ENCODE peak calls at places on chromosomes 16 and 17, in seven cellular contexts. I is transverse colon; V is tibial nerve; O is thoracic aorta; U is CD4-positive, alpha-beta T cell; R is CD8-positive, alpha-beta T cell; N is heart left ventricle. L is an unnamed sample.

GRCh38 chr17:34371405-34371804 is 8.4 kb upstream of the CCL1 start:
- DNase-seq in I (no peak), V (no peak), O (no peak), U (no peak), R (no peak), N (no peak), L (no peak)

GRCh38 chr16:19698480-19699465 is 19.3 kb downstream of the KNOP1 start:
- DNase-seq in I (no peak), V (no peak), O (no peak), U (no peak), R (no peak), N (no peak), L (no peak)

GRCh38 chr17:75020331-75021110 is 8.1 kb downstream of the MRPL58 start:
- DNase-seq in I (no peak), V (no peak), O (no peak), U (no peak), R (no peak), N (no peak), L (peak; percentile 48)

GRCh38 chr16:23485841-23486240 is 24.5 kb downstream of the GGA2 start:
- DNase-seq in I (no peak), V (no peak), O (no peak), U (no peak), R (no peak), N (no peak), L (no peak)

GRCh38 chr17:81160306-81160705 is 5.0 kb upstream of the PVALEF start:
- DNase-seq in I (peak; percentile 41), V (no peak), O (no peak), U (no peak), R (no peak), N (no peak), L (no peak)

GRCh38 chr17:31631759-31632158 is 227.3 kb downstream of the COPRS start:
- DNase-seq in I (no peak), V (no peak), O (no peak), U (no peak), R (no peak), N (no peak), L (no peak)

GRCh38 chr17:28727727-28728363 is 743 bp upstream of the NEK8 start:
- DNase-seq in I (peak; percentile 83), V (no peak), O (no peak), U (peak; percentile 69), R (peak; percentile 62), N (peak; percentile 46), L (no peak)

GRCh38 chr17:43530303-43531081 is 15.6 kb downstream of the ETV4 start:
- DNase-seq in I (no peak), V (peak; percentile 23), O (no peak), U (no peak), R (no peak), N (peak; percentile 85), L (peak; percentile 27)

GRCh38 chr16:87757841-87758426 is 7.9 kb downstream of the KLHDC4 start:
- DNase-seq in I (no peak), V (no peak), O (no peak), U (no peak), R (no peak), N (no peak), L (no peak)

GRCh38 chr17:66339563-66339962 is 37.1 kb downstream of the PRKCA start:
- DNase-seq in I (no peak), V (no peak), O (no peak), U (no peak), R (no peak), N (no peak), L (no peak)

GRCh38 chr17:78399693-78400144 is 21.3 kb downstream of the PGS1 start:
- DNase-seq in I (no peak), V (no peak), O (no peak), U (no peak), R (no peak), N (no peak), L (no peak)

GRCh38 chr17:78399028-78399692 is 20.7 kb downstream of the PGS1 start:
- DNase-seq in I (no peak), V (no peak), O (no peak), U (no peak), R (no peak), N (no peak), L (no peak)

GRCh38 chr17:78401891-78402290 is 23.4 kb downstream of the PGS1 start:
- DNase-seq in I (no peak), V (no peak), O (no peak), U (no peak), R (no peak), N (no peak), L (no peak)

GRCh38 chr17:78400581-78401240 is 22.3 kb downstream of the PGS1 start:
- DNase-seq in I (no peak), V (no peak), O (no peak), U (no peak), R (no peak), N (no peak), L (no peak)

DNA sequence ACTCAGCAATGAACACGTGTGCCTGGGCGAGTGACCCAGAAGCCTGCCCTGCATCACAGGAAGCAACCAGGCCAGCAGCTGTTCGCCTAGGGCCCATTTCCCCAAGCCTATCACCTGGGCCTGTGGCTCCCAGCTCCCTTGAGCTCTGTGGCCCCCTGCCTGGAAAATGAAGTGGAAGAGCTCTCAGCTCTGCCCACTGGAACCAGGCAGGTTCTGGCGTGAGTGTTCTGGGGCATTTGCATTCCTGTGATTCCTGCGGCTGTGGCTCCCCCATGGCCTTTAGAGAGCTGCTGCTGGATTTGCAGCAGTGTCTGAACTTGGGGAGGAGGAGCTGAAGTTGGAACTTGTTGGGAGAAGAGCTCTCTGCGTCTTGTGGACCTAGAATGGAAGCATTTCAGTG is 22.8 kb downstream of the PGS1 start:
- DNase-seq in I (no peak), V (no peak), O (no peak), U (no peak), R (no peak), N (no peak), L (no peak)
- TF ChIP-seq CTCF in I (no peak), V (no peak), O (no peak), U (no peak), R (no peak), N (no peak), L (no peak)

DNA sequence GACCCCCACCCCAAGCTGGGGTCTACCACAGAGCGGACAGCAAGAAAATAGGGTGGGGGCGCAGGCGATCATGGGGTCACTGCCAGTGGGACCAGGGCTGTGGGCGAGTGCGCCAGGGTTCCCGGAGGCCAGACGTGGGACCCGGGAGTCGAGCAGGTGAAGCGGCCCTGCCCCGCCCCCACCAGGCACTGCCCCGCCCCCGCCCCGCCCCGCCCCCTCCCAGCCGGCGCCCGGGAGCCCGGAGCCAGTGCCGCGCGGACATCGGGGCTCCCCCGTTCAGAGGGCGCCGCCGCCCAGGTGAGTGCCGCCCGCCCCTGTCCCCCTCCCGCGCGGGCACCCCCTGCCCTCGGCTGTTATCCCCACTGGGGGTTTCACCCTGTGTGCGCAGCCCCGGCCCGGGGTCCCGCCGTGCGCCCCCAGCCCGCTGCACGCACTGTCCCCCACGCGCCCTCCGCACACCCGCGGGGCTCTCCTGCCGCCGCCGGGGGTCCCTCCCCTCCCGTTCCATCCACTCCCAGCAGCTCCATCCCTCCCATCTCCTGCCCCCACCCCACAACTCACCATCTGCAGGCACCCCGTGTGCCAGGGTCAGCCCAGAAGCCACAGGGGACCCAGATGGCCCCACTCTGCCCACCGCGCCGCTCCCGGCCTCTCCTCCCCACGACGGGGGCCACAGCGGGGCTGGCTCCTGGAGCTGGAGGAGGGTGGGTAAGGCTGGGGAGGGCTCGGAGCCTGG is at the start of gene SSTR5:
- DNase-seq in I (no peak), V (no peak), O (no peak), U (no peak), R (no peak), N (no peak), L (no peak)
- H3K27ac ChIP-seq in I (no peak within 1 kb of the TSS), V (no peak within 1 kb of the TSS), O (no peak within 1 kb of the TSS), U (no peak within 1 kb of the TSS), R (no peak within 1 kb of the TSS), N (peak within 1 kb of the TSS; percentile 77), L (no peak within 1 kb of the TSS)

GRCh38 chr17:57541049-57541448 is 204.1 kb downstream of the CCDC182 start:
- DNase-seq in I (no peak), V (no peak), O (no peak), U (no peak), R (no peak), N (no peak), L (no peak)
- TF ChIP-seq CTCF in I (no peak), V (no peak), O (no peak), U (no peak), R (no peak), N (no peak), L (no peak)

DNA sequence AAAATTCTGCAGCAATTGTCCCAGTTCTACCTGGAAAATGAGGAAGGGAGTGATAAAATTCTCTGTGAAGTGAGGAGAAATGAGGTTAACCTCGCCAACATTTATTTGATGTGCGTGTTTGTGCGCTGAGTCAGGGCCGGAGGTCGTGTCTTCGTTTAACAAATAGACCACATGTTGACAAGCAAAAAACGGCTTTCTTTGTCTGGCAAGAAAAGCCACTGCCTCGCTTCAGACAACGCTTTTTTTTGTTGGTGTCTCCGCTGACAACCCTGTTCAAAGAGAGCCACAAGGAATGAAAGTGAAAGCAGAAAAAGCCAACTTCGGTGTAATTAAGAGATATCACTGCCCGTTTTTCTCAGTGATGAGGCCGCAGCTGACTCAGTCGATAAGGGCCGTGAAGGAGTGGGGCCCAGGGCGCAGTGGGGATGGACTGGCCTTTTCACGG is 510.6 kb downstream of the CDH13 start:
- DNase-seq in I (peak; percentile 18), V (no peak), O (no peak), U (no peak), R (no peak), N (no peak), L (no peak)
- H3K27ac ChIP-seq in I (no peak overlapping the region), V (no peak overlapping the region), O (no peak overlapping the region), U (no peak overlapping the region), R (no peak overlapping the region), N (no peak overlapping the region), L (peak overlapping the region; percentile 36)

L was measured in dorsolateral prefrontal cortex.